ENCODE peak calls at places on chromosomes 4 and X, in six cellular contexts. C, N, L, Y, G and K are unnamed samples.

GRCh38 chr4:153222790-153223417 is 18.7 kb downstream of the TRIM2 start:
- DNase-seq in C (peak; percentile 53), N (peak; percentile 53), L (peak; percentile 62), Y (peak; percentile 84), G (peak; percentile 5), K (peak; percentile 71)

GRCh38 chr4:28709821-28710330 is 1849.2 kb downstream of the STIM2 start:
- DNase-seq in C (peak; percentile 3), N (no peak), L (no peak), Y (no peak), G (no peak), K (no peak)

GRCh38 chrX:94814216-94814615 is 1140.2 kb downstream of the FAM133A start:
- DNase-seq in C (no peak), N (no peak), L (no peak), Y (no peak), G (no peak), K (no peak)

GRCh38 chrX:66030505-66031317 is 9.2 kb downstream of the VSIG4 start:
- DNase-seq in C (peak; percentile 36), N (no peak), L (no peak), Y (peak; percentile 7), G (no peak), K (no peak)

GRCh38 chrX:16822723-16823122 is 36.5 kb downstream of the TXLNG start:
- DNase-seq in C (peak; percentile 76), N (no peak), L (no peak), Y (no peak), G (no peak), K (no peak)

GRCh38 chr4:2936773-2937145 is 26.4 kb downstream of the NOP14 start:
- DNase-seq in C (peak; percentile 52), N (no peak), L (no peak), Y (no peak), G (no peak), K (no peak)

GRCh38 chr4:649293-649625 is 23.9 kb downstream of the PDE6B start:
- DNase-seq in C (no peak), N (no peak), L (no peak), Y (no peak), G (no peak), K (no peak)

GRCh38 chrX:46180258-46180687 is 364.9 kb downstream of the ZNF674 start:
- DNase-seq in C (peak; percentile 89), N (no peak), L (no peak), Y (no peak), G (no peak), K (no peak)

GRCh38 chr4:84908876-84909275 is 57.6 kb downstream of the WDFY3 start:
- DNase-seq in C (no peak), N (no peak), L (no peak), Y (no peak), G (no peak), K (no peak)

GRCh38 chrX:18674417-18674787 is 2.5 kb upstream of the RS1 start:
- DNase-seq in C (no peak), N (peak; percentile 21), L (peak; percentile 27), Y (peak; percentile 80), G (peak; percentile 0), K (peak; percentile 35)

GRCh38 chr4:24248674-24249644 is 335.4 kb downstream of the DHX15 start:
- DNase-seq in C (peak; percentile 6), N (peak; percentile 49), L (no peak), Y (no peak), G (no peak), K (peak; percentile 51)
- H3K4me1 ChIP-seq in C (peaks cover 36% of the 10 kb centered on the region), N (peaks cover 59% of the 10 kb centered on the region), L (peaks cover 4% of the 10 kb centered on the region), Y (no peaks in the 10 kb centered on the region), G (no peaks in the 10 kb centered on the region), K (peaks cover 50% of the 10 kb centered on the region)

DNA sequence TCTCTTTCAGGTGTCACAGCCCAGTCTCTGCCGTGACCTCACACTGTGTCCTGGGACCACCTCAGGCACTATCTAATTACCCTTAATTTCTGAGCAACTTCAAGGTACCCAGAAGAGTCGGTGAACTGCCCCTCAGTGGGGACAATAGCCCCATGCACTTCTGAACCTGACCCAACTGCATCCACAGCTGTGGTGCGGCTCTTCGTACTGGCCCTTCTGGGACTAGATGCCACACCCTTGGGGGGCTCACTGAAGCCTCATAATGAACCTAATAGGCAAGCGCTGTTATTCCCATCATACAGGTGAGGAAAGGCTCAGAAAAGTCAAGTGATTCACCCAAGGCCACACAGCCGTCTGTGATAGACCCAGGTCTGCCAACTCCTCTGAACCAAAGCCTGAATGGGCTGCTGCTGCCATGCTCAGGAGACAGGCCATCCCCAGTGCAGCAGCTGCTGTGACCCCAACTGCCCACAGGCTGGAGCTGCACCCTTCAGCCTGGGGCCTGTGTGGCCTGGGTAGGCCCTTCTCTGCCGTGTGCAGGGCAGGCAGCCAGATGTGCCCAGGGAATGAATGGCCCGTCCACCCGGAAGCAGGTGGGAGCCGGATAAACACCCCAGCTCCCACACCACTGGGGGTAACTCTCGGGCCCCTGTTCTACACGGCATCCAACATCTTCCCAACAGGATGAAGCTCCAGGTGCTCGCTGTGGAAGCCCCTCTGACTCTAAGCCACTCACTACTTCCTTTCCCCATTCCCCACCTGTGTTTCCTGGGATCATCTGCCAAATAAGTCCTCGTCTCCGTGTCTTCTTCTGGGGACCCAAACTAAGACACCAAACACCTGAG is 35.9 kb downstream of the HMX1 start:
- DNase-seq in C (no peak), N (peak; percentile 6), L (no peak), Y (peak; percentile 20), G (no peak), K (no peak)
- H3K9me3 ChIP-seq in C (no peaks in the 10 kb centered on the region), N (no peaks in the 10 kb centered on the region), L (no peaks in the 10 kb centered on the region), Y (no peaks in the 10 kb centered on the region), G (no peaks in the 10 kb centered on the region), K (no peaks in the 10 kb centered on the region)

GRCh38 chrX:68432648-68433047 is 647 bp downstream of the OPHN1 start:
- DNase-seq in C (no peak), N (no peak), L (no peak), Y (peak; percentile 23), G (no peak), K (no peak)
- H3K4me1 ChIP-seq in C (no peaks in the 10 kb centered on the region), N (peaks cover 5% of the 10 kb centered on the region), L (peaks cover 27% of the 10 kb centered on the region), Y (peaks cover 3% of the 10 kb centered on the region), G (no peaks in the 10 kb centered on the region), K (peaks cover 9% of the 10 kb centered on the region)

DNA sequence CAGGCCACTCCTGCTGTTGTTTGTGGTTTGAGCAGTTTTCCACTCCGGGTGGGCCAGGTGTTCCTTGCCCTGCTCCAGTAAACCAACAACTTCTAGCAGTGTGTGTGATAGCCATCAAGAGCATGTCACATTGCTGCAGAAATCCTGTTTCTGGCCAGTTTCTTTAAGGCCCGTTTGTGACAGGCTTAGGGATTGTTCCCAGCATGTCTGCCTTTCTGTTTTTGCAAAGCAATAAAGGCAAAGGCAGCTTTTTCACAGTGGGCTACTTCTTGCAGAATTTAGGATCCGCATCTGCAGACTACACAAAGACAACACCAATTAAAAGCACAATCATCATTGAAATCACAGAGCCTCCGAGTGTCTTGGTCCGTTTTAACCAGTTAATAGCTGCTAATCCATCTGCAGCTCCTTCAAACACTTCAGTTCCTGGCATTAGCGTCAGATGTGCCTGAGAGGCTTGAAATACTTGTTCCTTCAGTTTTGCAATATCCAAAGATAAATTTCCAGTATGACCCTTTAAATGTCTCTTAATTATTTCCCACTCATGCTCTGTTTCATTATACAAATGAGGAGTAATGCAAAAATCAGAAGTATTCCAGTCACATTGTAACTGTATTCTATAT is 65.1 kb downstream of the ADAM29 start:
- DNase-seq in C (no peak), N (no peak), L (no peak), Y (no peak), G (no peak), K (no peak)
- H3K9me3 ChIP-seq in C (no peaks in the 10 kb centered on the region), N (peaks cover 21% of the 10 kb centered on the region), L (peaks cover 17% of the 10 kb centered on the region), Y (no peaks in the 10 kb centered on the region), G (peaks cover 5% of the 10 kb centered on the region), K (peaks cover 21% of the 10 kb centered on the region)

GRCh38 chrX:23202316-23202715 is 132.3 kb upstream of the PTCHD1 start:
- DNase-seq in C (no peak), N (no peak), L (no peak), Y (no peak), G (no peak), K (no peak)
- H3K4me1 ChIP-seq in C (no peaks in the 10 kb centered on the region), N (no peaks in the 10 kb centered on the region), L (no peaks in the 10 kb centered on the region), Y (no peaks in the 10 kb centered on the region), G (no peaks in the 10 kb centered on the region), K (no peaks in the 10 kb centered on the region)

GRCh38 chrX:38112566-38112965 is 106.2 kb downstream of the SYTL5 start:
- DNase-seq in C (no peak), N (no peak), L (no peak), Y (no peak), G (no peak), K (no peak)
- H3K9me3 ChIP-seq in C (no peaks in the 10 kb centered on the region), N (no peaks in the 10 kb centered on the region), L (peaks cover 4% of the 10 kb centered on the region), Y (no peaks in the 10 kb centered on the region), G (no peaks in the 10 kb centered on the region), K (no peaks in the 10 kb centered on the region)